ENCODE peak calls at places on chromosome X, in eight cellular contexts. One of them, this sample, is unnamed.

GRCh38 chrX:126670258-126670657 is 117.6 kb upstream of the DCAF12L1 start:
- DNase-seq in activated CD4-positive, alpha-beta T cell treated with anti-CD3 and anti-CD28 coated beads, Interleukin-2, amount 50 U/mL, for 1 hour: no peak
- DNase-seq in GM18507: no peak
- DNase-seq in fibroblast of lung: no peak
- DNase-seq in EH: no peak
- DNase-seq in activated CD8-positive, alpha-beta memory T cell treated with anti-CD3 and anti-CD28 coated beads, Interleukin-2, amount 50 U/mL, for 48 hours: no peak
- DNase-seq in C1 segment of cervical spinal cord: no peak
- DNase-seq in A172: no peak
- DNase-seq in this sample: no peak

GRCh38 chrX:40035726-40036125 is 62.0 kb downstream of the BCOR start:
- DNase-seq in fibroblast of lung: no peak
- DNase-seq in C1 segment of cervical spinal cord: no peak
- DNase-seq in activated CD8-positive, alpha-beta memory T cell treated with anti-CD3 and anti-CD28 coated beads, Interleukin-2, amount 50 U/mL, for 48 hours: no peak
- DNase-seq in EH: no peak
- DNase-seq in GM18507: no peak
- DNase-seq in activated CD4-positive, alpha-beta T cell treated with anti-CD3 and anti-CD28 coated beads, Interleukin-2, amount 50 U/mL, for 1 hour: no peak
- DNase-seq in A172: no peak
- DNase-seq in this sample: no peak

GRCh38 chrX:13194291-13195103 is 125.4 kb downstream of the ATXN3L start:
- DNase-seq in C1 segment of cervical spinal cord: no peak
- DNase-seq in activated CD8-positive, alpha-beta memory T cell treated with anti-CD3 and anti-CD28 coated beads, Interleukin-2, amount 50 U/mL, for 48 hours: no peak
- DNase-seq in A172: peak
- DNase-seq in fibroblast of lung: peak
- DNase-seq in activated CD4-positive, alpha-beta T cell treated with anti-CD3 and anti-CD28 coated beads, Interleukin-2, amount 50 U/mL, for 1 hour: no peak
- DNase-seq in GM18507: no peak
- DNase-seq in EH: peak
- DNase-seq in this sample: no peak

GRCh38 chrX:28491941-28492340 is 95.3 kb upstream of the IL1RAPL1 start:
- DNase-seq in activated CD8-positive, alpha-beta memory T cell treated with anti-CD3 and anti-CD28 coated beads, Interleukin-2, amount 50 U/mL, for 48 hours: no peak
- DNase-seq in EH: no peak
- DNase-seq in GM18507: no peak
- DNase-seq in C1 segment of cervical spinal cord: no peak
- DNase-seq in activated CD4-positive, alpha-beta T cell treated with anti-CD3 and anti-CD28 coated beads, Interleukin-2, amount 50 U/mL, for 1 hour: no peak
- DNase-seq in A172: no peak
- DNase-seq in fibroblast of lung: no peak
- DNase-seq in this sample: no peak

GRCh38 chrX:10859353-10859752 is 239.0 kb upstream of the MID1 start:
- DNase-seq in activated CD8-positive, alpha-beta memory T cell treated with anti-CD3 and anti-CD28 coated beads, Interleukin-2, amount 50 U/mL, for 48 hours: no peak
- DNase-seq in C1 segment of cervical spinal cord: no peak
- DNase-seq in EH: peak
- DNase-seq in activated CD4-positive, alpha-beta T cell treated with anti-CD3 and anti-CD28 coated beads, Interleukin-2, amount 50 U/mL, for 1 hour: no peak
- DNase-seq in fibroblast of lung: no peak
- DNase-seq in GM18507: no peak
- DNase-seq in A172: no peak
- DNase-seq in this sample: no peak

GRCh38 chrX:13091111-13091765 is 46.8 kb upstream of the FAM9C start:
- DNase-seq in GM18507: no peak
- DNase-seq in A172: no peak
- DNase-seq in fibroblast of lung: peak
- DNase-seq in activated CD8-positive, alpha-beta memory T cell treated with anti-CD3 and anti-CD28 coated beads, Interleukin-2, amount 50 U/mL, for 48 hours: no peak
- DNase-seq in activated CD4-positive, alpha-beta T cell treated with anti-CD3 and anti-CD28 coated beads, Interleukin-2, amount 50 U/mL, for 1 hour: peak
- DNase-seq in C1 segment of cervical spinal cord: no peak
- DNase-seq in EH: no peak
- DNase-seq in this sample: no peak

GRCh38 chrX:70508296-70508911 is 63.8 kb downstream of the DLG3 start:
- DNase-seq in activated CD4-positive, alpha-beta T cell treated with anti-CD3 and anti-CD28 coated beads, Interleukin-2, amount 50 U/mL, for 1 hour: no peak
- DNase-seq in A172: peak
- DNase-seq in C1 segment of cervical spinal cord: no peak
- DNase-seq in activated CD8-positive, alpha-beta memory T cell treated with anti-CD3 and anti-CD28 coated beads, Interleukin-2, amount 50 U/mL, for 48 hours: no peak
- DNase-seq in EH: peak
- DNase-seq in fibroblast of lung: no peak
- DNase-seq in GM18507: no peak
- DNase-seq in this sample: no peak

GRCh38 chrX:24333371-24333770 is 19.5 kb upstream of the SUPT20HL2 start:
- DNase-seq in C1 segment of cervical spinal cord: no peak
- DNase-seq in fibroblast of lung: no peak
- DNase-seq in activated CD8-positive, alpha-beta memory T cell treated with anti-CD3 and anti-CD28 coated beads, Interleukin-2, amount 50 U/mL, for 48 hours: no peak
- DNase-seq in A172: peak
- DNase-seq in activated CD4-positive, alpha-beta T cell treated with anti-CD3 and anti-CD28 coated beads, Interleukin-2, amount 50 U/mL, for 1 hour: no peak
- DNase-seq in GM18507: no peak
- DNase-seq in EH: peak
- DNase-seq in this sample: no peak

GRCh38 chrX:107827137-107827831 is 1.6 kb downstream of the MID2 start:
- DNase-seq in activated CD8-positive, alpha-beta memory T cell treated with anti-CD3 and anti-CD28 coated beads, Interleukin-2, amount 50 U/mL, for 48 hours: no peak
- DNase-seq in A172: no peak
- DNase-seq in C1 segment of cervical spinal cord: no peak
- DNase-seq in EH: peak
- DNase-seq in fibroblast of lung: no peak
- DNase-seq in GM18507: no peak
- DNase-seq in activated CD4-positive, alpha-beta T cell treated with anti-CD3 and anti-CD28 coated beads, Interleukin-2, amount 50 U/mL, for 1 hour: no peak
- DNase-seq in this sample: no peak